ENCODE peak calls at places on chromosomes 6 and 20, in nine cellular contexts. J, K, X, D, Y, M, O, U and W are unnamed samples.

GRCh38 chr20:63475209-63475608 is 2.8 kb upstream of the KCNQ2 start:
- DNase-seq in J (peak; percentile 84), K (no peak), O (no peak), U (peak; percentile 87), Y (no peak), M (no peak), D (no peak), X (peak; percentile 19), W (no peak)

GRCh38 chr6:34723203-34723602 is 26.6 kb upstream of the ILRUN start:
- DNase-seq in M (no peak), D (no peak), U (no peak), J (peak; percentile 18), X (peak; percentile 34), Y (no peak), K (no peak), O (no peak), W (no peak)

GRCh38 chr20:40431112-40431511 is 257.9 kb downstream of the MAFB start:
- DNase-seq in K (no peak), M (no peak), U (no peak), J (no peak), Y (no peak), X (no peak), D (no peak), O (no peak), W (no peak)

GRCh38 chr6:101462576-101462975 is 69.1 kb downstream of the GRIK2 start:
- DNase-seq in U (no peak), O (no peak), J (no peak), Y (no peak), M (no peak), K (no peak), D (no peak), X (peak; percentile 16), W (no peak)

GRCh38 chr20:50246367-50247195 is 56.0 kb downstream of the CEBPB start:
- DNase-seq in O (no peak), Y (no peak), M (no peak), K (no peak), U (no peak), D (no peak), J (no peak), X (no peak), W (no peak)

GRCh38 chr20:31706607-31707257 is 15.9 kb downstream of the BCL2L1 start:
- DNase-seq in D (no peak), U (no peak), K (no peak), O (no peak), M (no peak), J (no peak), X (no peak), Y (no peak), W (no peak)

GRCh38 chr20:8545212-8545611 is 413.1 kb downstream of the PLCB1 start:
- DNase-seq in O (no peak), X (peak; percentile 60), Y (no peak), M (no peak), K (no peak), U (no peak), J (no peak), D (no peak), W (no peak)

GRCh38 chr6:143158113-143158581 is 97.5 kb downstream of the AIG1 start:
- DNase-seq in M (no peak), K (no peak), O (no peak), Y (no peak), X (no peak), U (no peak), J (no peak), D (no peak), W (no peak)

GRCh38 chr6:74735304-74735703 is 470.5 kb downstream of the COL12A1 start:
- DNase-seq in O (no peak), M (peak; percentile 52), J (no peak), U (no peak), X (peak; percentile 65), Y (no peak), D (no peak), K (no peak), W (peak; percentile 34)

GRCh38 chr20:1389703-1390385 is 3.0 kb downstream of the FKBP1A start:
- DNase-seq in D (no peak), X (no peak), U (no peak), K (no peak), M (no peak), J (peak; percentile 36), O (no peak), Y (no peak), W (no peak)

GRCh38 chr6:143984670-143985069 is 23.4 kb downstream of the PLAGL1 start:
- DNase-seq in Y (no peak), K (no peak), U (no peak), X (no peak), J (no peak), D (no peak), M (no peak), O (no peak), W (no peak)

GRCh38 chr20:63101781-63102719 is 95.3 kb upstream of the BHLHE23 start:
- DNase-seq in X (no peak), D (peak; percentile 55), M (peak; percentile 11), O (peak; percentile 20), Y (no peak), K (peak; percentile 82), J (peak; percentile 70), U (peak; percentile 66), W (no peak)